ENCODE peak calls at places on chromosome 21, in eight cellular contexts. P is stomach; C is stimulated activated CD8-positive, alpha-beta memory T cell treated with anti-CD3 and anti-CD28 coated beads, Interleukin-4, amount 100 ng/mL, for 4 hours; Z is ACHN; O is ELR; K is heart right ventricle; W is Caco-2; T is posterior cingulate gyrus. R is an unnamed sample.

GRCh38 chr21:14684071-14684470 is 138.0 kb upstream of the SAMSN1 start:
- DNase-seq in C (no peak), W (no peak), T (no peak), P (no peak), K (no peak), Z (no peak), O (no peak), R (no peak)

GRCh38 chr21:25457411-25457810 is 149.9 kb downstream of the MRPL39 start:
- DNase-seq in Z (peak; percentile 68), W (no peak), P (no peak), C (no peak), K (no peak), O (peak; percentile 89), T (no peak), R (peak; percentile 85)

GRCh38 chr21:25461730-25462129 is 145.6 kb downstream of the MRPL39 start:
- DNase-seq in O (no peak), Z (no peak), C (no peak), P (no peak), K (no peak), T (no peak), W (no peak), R (peak; percentile 12)

GRCh38 chr21:34807146-34807880 is 138.5 kb downstream of the CLIC6 start:
- DNase-seq in T (no peak), P (no peak), Z (peak; percentile 96), O (peak; percentile 98), W (no peak), K (no peak), C (peak; percentile 27), R (peak; percentile 97)

GRCh38 chr21:28148400-28149064 is 844.1 kb downstream of the LTN1 start:
- DNase-seq in K (no peak), T (peak; percentile 16), P (peak; percentile 41), O (no peak), Z (no peak), C (no peak), W (no peak), R (peak; percentile 19)

GRCh38 chr21:17738171-17738953 is 80.8 kb downstream of the C21orf91 start:
- DNase-seq in T (no peak), K (peak; percentile 28), O (no peak), C (no peak), W (no peak), Z (no peak), P (peak; percentile 51), R (no peak)

GRCh38 chr21:43892334-43892733 is 27.3 kb downstream of the AGPAT3 start:
- DNase-seq in K (no peak), C (no peak), W (no peak), P (no peak), T (no peak), Z (no peak), O (no peak), R (no peak)

GRCh38 chr21:31557421-31557955 is 102.0 kb upstream of the SOD1 start:
- DNase-seq in C (no peak), O (no peak), P (peak; percentile 26), W (no peak), Z (no peak), T (peak; percentile 19), K (no peak), R (no peak)

GRCh38 chr21:36047139-36047538 is 13.2 kb downstream of the SETD4 start:
- DNase-seq in Z (no peak), K (no peak), O (no peak), C (no peak), P (no peak), T (no peak), W (no peak), R (no peak)

GRCh38 chr21:46187251-46187650 is 3.0 kb upstream of the SPATC1L start:
- DNase-seq in O (no peak), T (no peak), K (no peak), P (no peak), W (no peak), Z (no peak), C (no peak), R (no peak)

GRCh38 chr21:26194326-26194725 is 23.8 kb upstream of the APP start:
- DNase-seq in W (no peak), T (no peak), K (no peak), Z (no peak), P (no peak), O (no peak), C (no peak), R (no peak)

GRCh38 chr21:45607021-45607921 is 36.3 kb upstream of the PCBP3 start:
- DNase-seq in P (no peak), K (no peak), W (peak; percentile 6), T (no peak), Z (no peak), O (peak; percentile 67), C (no peak), R (peak; percentile 24)

GRCh38 chr21:44281801-44282200 is 3.9 kb upstream of the AIRE start:
- DNase-seq in P (no peak), C (no peak), Z (no peak), O (no peak), T (no peak), K (no peak), W (no peak), R (no peak)

GRCh38 chr21:39788383-39788782 is 43.4 kb downstream of the IGSF5 start:
- DNase-seq in Z (peak; percentile 93), T (peak; percentile 66), P (peak; percentile 78), W (peak; percentile 92), C (no peak), K (peak; percentile 72), O (peak; percentile 59), R (peak; percentile 12)

GRCh38 chr21:36560933-36561575 is 81.1 kb upstream of the CLDN14 start:
- DNase-seq in O (no peak), P (no peak), C (no peak), T (no peak), K (no peak), W (no peak), Z (no peak), R (no peak)

R was measured in IMR-90.